ENCODE peak calls at places on chromosome 4, in nine cellular contexts. Y is activated naive CD8-positive, alpha-beta T cell treated with anti-CD3 and anti-CD28 coated beads, Interleukin-2, amount 50 U/mL, for 24 hours; F is H9; L is AG04449; S is astrocyte of the spinal cord; Q is NCI-H774; H is stimulated activated effector memory CD8-positive, alpha-beta T cell treated with anti-CD3 and anti-CD28 coated beads, Interleukin-12 subunit alpha, Interleukin-12 subunit beta, amount 100 ng/mL, for 72 hours; M is H1; K is activated CD4-positive, alpha-beta T cell treated with anti-CD3 and anti-CD28 coated beads, Interleukin-2, amount 10 ng/mL, durations not matched to agents 7 days and 5 days. X is an unnamed sample.

GRCh38 chr4:73281396-73281795 is 22.8 kb upstream of the ANKRD17 start:
- DNase-seq in L (no peak), F (no peak), Q (no peak), H (no peak), S (no peak), Y (no peak), K (no peak), M (no peak), X (no peak)

GRCh38 chr4:68712207-68712606 is 41.8 kb upstream of the UGT2B15 start:
- DNase-seq in H (no peak), Q (no peak), S (no peak), Y (no peak), M (no peak), L (no peak), K (no peak), F (no peak), X (no peak)

GRCh38 chr4:82648356-82648755 is 86.6 kb upstream of the TMEM150C start:
- DNase-seq in H (no peak), F (no peak), Q (no peak), L (peak), S (peak), K (no peak), Y (no peak), M (no peak), X (no peak)

GRCh38 chr4:91830681-91831395 is 472.9 kb upstream of the GRID2 start:
- DNase-seq in L (no peak), M (no peak), F (no peak), K (no peak), S (no peak), Y (no peak), Q (no peak), H (no peak), X (no peak)

GRCh38 chr4:48234575-48234974 is 35.1 kb downstream of the TEC start:
- DNase-seq in S (no peak), K (no peak), Y (no peak), Q (no peak), L (no peak), M (no peak), H (no peak), F (no peak), X (no peak)

GRCh38 chr4:176340871-176341685 is 21.3 kb downstream of the SPCS3 start:
- DNase-seq in S (peak), Q (no peak), H (no peak), M (no peak), L (no peak), K (peak), F (no peak), Y (no peak), X (peak)

GRCh38 chr4:39469429-39470077 is 10.7 kb downstream of the LIAS start:
- DNase-seq in Y (no peak), S (peak), Q (peak), K (peak), F (peak), M (no peak), L (peak), H (no peak), X (peak)

GRCh38 chr4:38145741-38146140 is 185.5 kb downstream of the PTTG2 start:
- DNase-seq in L (peak), H (no peak), K (no peak), Q (no peak), M (no peak), Y (no peak), F (no peak), S (peak), X (no peak)

GRCh38 chr4:2893772-2894171 is 50.1 kb downstream of the ADD1 start:
- DNase-seq in K (no peak), F (no peak), S (no peak), H (no peak), M (no peak), Y (no peak), L (no peak), Q (no peak), X (no peak)

GRCh38 chr4:30817489-30817888 is 97.3 kb downstream of the PCDH7 start:
- DNase-seq in M (no peak), K (no peak), H (no peak), L (no peak), S (no peak), Q (no peak), Y (no peak), F (no peak), X (no peak)

GRCh38 chr4:80207172-80207583 is 9.9 kb downstream of the PRDM8 start:
- DNase-seq in Q (no peak), K (no peak), F (peak), Y (no peak), M (no peak), L (no peak), H (no peak), S (no peak), X (no peak)

GRCh38 chr4:2817701-2818350 is 24.9 kb downstream of the SH3BP2 start:
- DNase-seq in Y (no peak), M (no peak), K (no peak), H (no peak), L (no peak), F (peak), Q (no peak), S (no peak), X (no peak)

GRCh38 chr4:112895785-112896184 is 153.7 kb upstream of the ANK2 start:
- DNase-seq in F (peak), L (no peak), Q (no peak), S (peak), K (no peak), H (no peak), Y (no peak), M (peak), X (no peak)

GRCh38 chr4:1793496-1793840 is 375 bp downstream of the FGFR3 start:
- DNase-seq in F (no peak), Q (no peak), M (no peak), S (no peak), Y (peak), L (no peak), K (peak), H (no peak), X (peak)

GRCh38 chr4:77193511-77194236 is 36.7 kb downstream of the CCNG2 start:
- DNase-seq in M (no peak), K (peak), F (peak), L (no peak), Y (peak), Q (no peak), S (no peak), H (peak), X (peak)

GRCh38 chr4:183185018-183185417 is 86.0 kb downstream of the WWC2 start:
- DNase-seq in M (no peak), L (no peak), K (peak), F (no peak), Q (no peak), Y (peak), H (no peak), S (no peak), X (no peak)

GRCh38 chr4:124936427-124936826 is 223.9 kb upstream of the ANKRD50 start:
- DNase-seq in S (peak), M (no peak), K (no peak), L (no peak), F (no peak), Y (no peak), H (no peak), Q (peak), X (no peak)

GRCh38 chr4:6450709-6451108 is 21.7 kb downstream of the PPP2R2C start:
- DNase-seq in F (no peak), Y (no peak), L (no peak), H (no peak), M (no peak), Q (no peak), S (no peak), K (no peak), X (no peak)

GRCh38 chr4:680565-680930 is 6.2 kb downstream of the MYL5 start:
- DNase-seq in F (peak), L (no peak), M (no peak), Y (no peak), S (no peak), Q (no peak), H (no peak), K (no peak), X (no peak)

GRCh38 chr4:184462724-184463123 is 11.6 kb downstream of the IRF2 start:
- DNase-seq in L (no peak), F (no peak), Y (no peak), K (no peak), Q (no peak), S (no peak), H (no peak), M (no peak), X (no peak)

X was measured in activated CD8-positive, alpha-beta T cell treated with anti-CD3 and anti-CD28 coated beads, Interleukin-2, amount 10 ng/mL, durations not matched to agents 7 days and 5 days.